ENCODE peak calls at places on chromosomes 13 and 19, in four cellular contexts. C is K562, J is A549, F is HepG2. Z is an unnamed sample.

GRCh38 chr19:58400638-58400915 is 5.1 kb downstream of the RNF225 start:
- DNase-seq in C (no peak), J (no peak), F (no peak), Z (no peak)

GRCh38 chr13:105336706-105337582 is 1198.5 kb downstream of the EFNB2 start:
- DNase-seq in C (no peak), J (no peak), F (no peak), Z (no peak)

GRCh38 chr13:97391201-97391600 is 42.8 kb upstream of the RAP2A start:
- DNase-seq in C (no peak), J (no peak), F (no peak), Z (no peak)

GRCh38 chr19:49425922-49426592 is 869 bp downstream of the GFY start:
- DNase-seq in C (peak; percentile 86), J (no peak), F (no peak), Z (no peak)

GRCh38 chr13:106095406-106095805 is 440.1 kb downstream of the EFNB2 start:
- DNase-seq in C (no peak), J (no peak), F (no peak), Z (no peak)

GRCh38 chr13:84136582-84136981 is 254.3 kb upstream of the SLITRK1 start:
- DNase-seq in C (no peak), J (no peak), F (no peak), Z (no peak)

GRCh38 chr19:6446452-6446851 is 12.9 kb upstream of the SLC25A41 start:
- DNase-seq in C (no peak), J (no peak), F (no peak), Z (no peak)

GRCh38 chr19:39270091-39270871 is 2.1 kb downstream of the IFNL2 start:
- DNase-seq in C (no peak), J (peak; percentile 41), F (no peak), Z (no peak)

GRCh38 chr13:93169980-93170379 is 56.6 kb upstream of the GPC6 start:
- DNase-seq in C (no peak), J (peak; percentile 40), F (peak; percentile 18), Z (no peak)

GRCh38 chr19:55494172-55494761 is 6.0 kb downstream of the SSC5D start:
- DNase-seq in C (peak; percentile 61), J (no peak), F (no peak), Z (no peak)

GRCh38 chr13:113552079-113552478 is 32.5 kb upstream of the TFDP1 start:
- DNase-seq in C (no peak), J (no peak), F (no peak), Z (no peak)

GRCh38 chr19:41799444-41800000 is 3.1 kb downstream of the CEACAM3 start:
- DNase-seq in C (no peak), J (peak; percentile 27), F (peak; percentile 11), Z (no peak)

GRCh38 chr13:23950736-23951510 is 53.6 kb upstream of the C1QTNF9B start:
- DNase-seq in C (no peak), J (no peak), F (no peak), Z (no peak)

GRCh38 chr19:52621376-52621775 is 16.8 kb downstream of the ZNF83 start:
- DNase-seq in C (no peak), J (no peak), F (no peak), Z (no peak)

GRCh38 chr19:4971424-4971793 is 2.5 kb downstream of the KDM4B start:
- DNase-seq in C (peak; percentile 68), J (no peak), F (peak; percentile 59), Z (no peak)

GRCh38 chr13:73765651-73766384 is 368.4 kb downstream of the KLF12 start:
- DNase-seq in C (peak; percentile 6), J (no peak), F (peak; percentile 75), Z (no peak)

GRCh38 chr19:38892841-38893240 is 6.6 kb downstream of the SIRT2 start:
- DNase-seq in C (no peak), J (no peak), F (no peak), Z (no peak)

GRCh38 chr13:71591380-71591779 is 275.6 kb downstream of the DACH1 start:
- DNase-seq in C (no peak), J (no peak), F (no peak), Z (no peak)

GRCh38 chr13:110347535-110348308 is 40.6 kb downstream of the COL4A2 start:
- DNase-seq in C (no peak), J (peak; percentile 84), F (peak; percentile 7), Z (no peak)

GRCh38 chr13:95494082-95494681 is 58.3 kb upstream of the CLDN10 start:
- DNase-seq in C (peak; percentile 62), J (peak; percentile 75), F (peak; percentile 55), Z (no peak)

GRCh38 chr19:2040647-2041435 is 10.2 kb downstream of the MKNK2 start:
- DNase-seq in C (no peak), J (no peak), F (no peak), Z (no peak)

GRCh38 chr19:10552596-10553053 is 8.9 kb downstream of the ATG4D start:
- DNase-seq in C (peak; percentile 60), J (peak; percentile 48), F (no peak), Z (no peak)

GRCh38 chr13:46633416-46633815 is 80.4 kb downstream of the LRCH1 start:
- DNase-seq in C (no peak), J (peak; percentile 47), F (peak; percentile 12), Z (no peak)

DNA sequence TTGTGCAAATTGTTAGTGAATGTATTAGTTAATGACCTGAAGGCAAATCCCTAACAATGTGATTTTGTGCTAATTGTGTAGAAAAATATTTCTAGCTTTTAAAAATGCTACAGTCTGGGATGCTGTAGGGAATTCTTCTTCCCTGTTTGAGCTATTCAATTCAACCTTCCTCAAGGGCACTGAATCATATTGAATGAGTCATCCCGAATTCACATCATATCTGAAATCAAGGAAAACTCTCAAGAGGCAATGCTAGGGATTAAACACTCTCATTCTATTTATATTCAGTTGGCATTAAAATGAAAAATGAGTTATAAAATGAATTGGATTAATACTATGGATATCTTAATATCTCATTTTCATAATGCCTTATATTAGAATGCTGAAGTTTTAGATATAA is 633.3 kb upstream of the ATXN8OS start:
- DNase-seq in C (no peak), J (no peak), F (no peak), Z (no peak)
- TF ChIP-seq CHD4 in C (no peak), J (no peak), F (no peak), Z (no peak)

DNA sequence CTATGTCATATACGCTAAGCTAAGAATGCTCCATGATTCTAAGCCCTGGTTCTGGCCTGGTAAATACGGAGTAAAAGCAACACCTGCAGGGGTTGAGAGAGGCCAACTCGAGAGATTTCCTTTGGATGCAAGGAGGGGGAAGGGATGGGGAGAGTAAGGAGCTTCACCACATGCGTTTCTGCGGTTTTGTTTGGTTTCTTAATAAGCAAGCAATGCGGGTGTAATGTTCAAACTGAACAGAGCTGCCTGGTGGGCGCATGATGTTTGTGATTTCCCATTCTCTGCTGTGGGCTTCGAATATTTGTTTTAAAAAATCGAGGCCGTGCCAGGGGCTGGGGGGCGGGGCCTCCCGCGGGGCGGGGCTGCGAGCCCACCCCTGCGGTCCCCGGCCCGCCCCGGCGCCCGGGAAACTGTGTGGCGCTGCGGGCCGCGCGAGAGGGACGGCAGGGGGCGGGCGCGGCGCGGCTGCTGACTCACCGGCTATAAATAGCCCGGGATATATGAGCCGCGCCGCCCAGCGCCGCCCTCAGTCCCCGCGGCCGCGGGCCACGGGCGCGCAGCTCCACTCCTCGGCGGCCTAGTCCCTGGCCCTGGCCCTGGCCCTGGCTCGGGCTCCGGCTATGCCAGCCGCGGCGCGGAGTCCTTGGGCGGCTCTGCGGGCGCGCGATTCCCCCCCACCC is 5.1 kb downstream of the BBC3 start:
- DNase-seq in C (peak; percentile 93), J (peak; percentile 89), F (peak; percentile 72), Z (no peak)
- TF ChIP-seq CHD4 in C (no peak), J (no peak), F (no peak), Z (no peak)

GRCh38 chr13:26895081-26895807 is 134.7 kb upstream of the GPR12 start:
- DNase-seq in C (no peak), J (no peak), F (no peak), Z (no peak)

GRCh38 chr13:26896986-26897668 is 136.5 kb upstream of the GPR12 start:
- DNase-seq in C (no peak), J (no peak), F (no peak), Z (no peak)

GRCh38 chr13:26897706-26898550 is 137.3 kb upstream of the GPR12 start:
- DNase-seq in C (no peak), J (no peak), F (no peak), Z (no peak)

GRCh38 chr13:26899153-26899552 is 138.6 kb upstream of the GPR12 start:
- DNase-seq in C (no peak), J (no peak), F (no peak), Z (no peak)

GRCh38 chr13:26895808-26896466 is 135.4 kb upstream of the GPR12 start:
- DNase-seq in C (no peak), J (no peak), F (no peak), Z (no peak)
- TF ChIP-seq CHD4 in C (no peak), J (no peak), F (no peak), Z (no peak)

DNA sequence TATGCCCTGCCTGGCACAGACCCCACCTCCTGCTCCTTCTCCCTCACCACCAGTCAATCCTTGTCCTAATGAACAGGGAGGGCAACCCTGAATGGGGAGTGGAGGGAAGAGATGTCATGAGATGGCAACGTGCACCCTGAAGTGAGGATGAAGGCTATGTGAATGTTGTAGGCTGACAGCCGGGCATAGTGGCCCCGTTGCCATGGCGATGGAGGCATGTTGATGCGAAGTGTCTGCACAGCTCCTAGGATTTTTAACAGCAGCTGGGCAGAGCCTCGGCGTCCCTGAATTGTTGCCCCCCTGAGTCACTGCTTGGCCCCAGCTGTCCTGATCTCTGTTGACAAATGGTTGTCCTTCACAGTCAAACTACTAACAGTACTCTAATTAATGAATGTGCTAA is 4.8 kb upstream of the ALOX5AP start:
- DNase-seq in C (no peak), J (no peak), F (peak; percentile 3), Z (no peak)
- TF ChIP-seq CHD4 in C (no peak), J (no peak), F (no peak), Z (no peak)

GRCh38 chr13:26513931-26514330 is 43.6 kb upstream of the WASF3 start:
- DNase-seq in C (no peak), J (no peak), F (no peak), Z (no peak)

GRCh38 chr13:26517931-26518330 is 39.6 kb upstream of the WASF3 start:
- DNase-seq in C (no peak), J (no peak), F (no peak), Z (no peak)

GRCh38 chr13:26515721-26516120 is 41.8 kb upstream of the WASF3 start:
- DNase-seq in C (no peak), J (no peak), F (no peak), Z (no peak)

GRCh38 chr13:26523007-26523406 is 34.5 kb upstream of the WASF3 start:
- DNase-seq in C (no peak), J (no peak), F (no peak), Z (no peak)

GRCh38 chr13:26518433-26519084 is 38.9 kb upstream of the WASF3 start:
- DNase-seq in C (no peak), J (no peak), F (no peak), Z (no peak)
- TF ChIP-seq CHD4 in C (no peak), J (no peak), F (no peak), Z (no peak)

DNA sequence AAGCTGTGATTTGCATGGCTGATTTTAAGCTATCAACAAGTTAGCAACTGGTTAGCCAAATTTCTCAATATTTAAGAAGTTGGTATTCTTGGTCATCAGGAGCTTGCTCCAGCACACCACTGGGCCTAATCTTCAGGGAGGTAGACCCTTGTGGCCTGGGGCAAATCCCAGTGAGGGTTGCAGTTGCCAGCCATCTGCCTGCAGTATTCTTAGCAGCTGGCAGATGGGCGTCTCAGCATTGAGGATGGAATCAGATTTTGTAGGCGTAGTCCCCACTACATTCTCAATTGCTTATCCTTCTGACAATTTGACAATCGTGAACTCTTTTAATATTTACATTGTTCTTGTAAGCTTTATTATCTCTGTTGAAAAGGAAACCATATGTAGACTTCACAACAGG is 1266.2 kb downstream of the SLITRK5 start:
- DNase-seq in C (no peak), J (no peak), F (no peak), Z (no peak)
- TF ChIP-seq CHD4 in C (no peak), J (no peak), F (no peak), Z (no peak)